ENCODE peak calls at places on chromosomes 12 and 14, in nine cellular contexts. Q is uterus, D is ovary, K is right lobe of liver, N is fibroblast of mammary gland, F is MM.1S, R is right atrium auricular region, J is cardiac fibroblast, B is fibroblast of the aortic adventitia. G is an unnamed sample.

GRCh38 chr14:61438860-61439765 is 117.7 kb downstream of the PRKCH start:
- DNase-seq in B (peak; percentile 75), N (peak; percentile 30), F (no peak), R (peak; percentile 70), K (peak; percentile 41), Q (no peak), D (peak; percentile 20), J (peak; percentile 71), G (peak; percentile 88)

GRCh38 chr14:51540364-51540763 is 111.3 kb upstream of the FRMD6 start:
- DNase-seq in B (peak; percentile 34), K (no peak), D (no peak), N (peak; percentile 66), R (no peak), J (no peak), Q (no peak), F (no peak), G (peak; percentile 52)

GRCh38 chr12:94145231-94145979 is 3.0 kb upstream of the PLXNC1 start:
- DNase-seq in B (peak; percentile 65), Q (peak; percentile 29), R (no peak), K (no peak), N (peak; percentile 68), F (peak; percentile 22), D (no peak), J (peak; percentile 78), G (peak; percentile 5)

GRCh38 chr12:4607056-4607455 is 41.8 kb downstream of the AKAP3 start:
- DNase-seq in R (no peak), K (no peak), Q (no peak), D (no peak), N (no peak), F (no peak), B (peak; percentile 54), J (peak; percentile 28), G (no peak)

GRCh38 chr14:53151867-53152626 is 1.1 kb downstream of the DDHD1 start:
- DNase-seq in D (peak; percentile 43), J (peak; percentile 45), F (peak; percentile 35), B (peak; percentile 57), K (peak; percentile 72), Q (peak; percentile 35), R (peak; percentile 75), N (peak; percentile 46), G (peak; percentile 62)

GRCh38 chr12:62698701-62699101 is 232.1 kb downstream of the MON2 start:
- DNase-seq in D (no peak), N (peak; percentile 77), B (peak; percentile 92), K (no peak), F (no peak), J (peak; percentile 74), Q (no peak), R (no peak), G (peak; percentile 10)

GRCh38 chr14:96847451-96847850 is 50.3 kb downstream of the VRK1 start:
- DNase-seq in R (no peak), J (no peak), N (no peak), B (no peak), F (no peak), Q (no peak), D (no peak), K (no peak), G (no peak)

GRCh38 chr12:69046920-69047319 is 113.9 kb upstream of the CPM start:
- DNase-seq in F (no peak), J (no peak), R (no peak), N (no peak), Q (no peak), D (no peak), K (no peak), B (no peak), G (no peak)

GRCh38 chr14:37591311-37591940 is 3.6 kb downstream of the FOXA1 start:
- DNase-seq in Q (no peak), K (peak; percentile 78), B (no peak), J (no peak), N (no peak), F (no peak), D (no peak), R (no peak), G (peak; percentile 70)
- H3K4me3 ChIP-seq in Q (no peak overlapping the region), K (peak overlapping the region; percentile 85), B (no peak overlapping the region), J (no peak overlapping the region), N (no peak overlapping the region), F (no peak overlapping the region), D (peak overlapping the region; percentile 20), R (no peak overlapping the region), G (peak overlapping the region; percentile 62)

DNA sequence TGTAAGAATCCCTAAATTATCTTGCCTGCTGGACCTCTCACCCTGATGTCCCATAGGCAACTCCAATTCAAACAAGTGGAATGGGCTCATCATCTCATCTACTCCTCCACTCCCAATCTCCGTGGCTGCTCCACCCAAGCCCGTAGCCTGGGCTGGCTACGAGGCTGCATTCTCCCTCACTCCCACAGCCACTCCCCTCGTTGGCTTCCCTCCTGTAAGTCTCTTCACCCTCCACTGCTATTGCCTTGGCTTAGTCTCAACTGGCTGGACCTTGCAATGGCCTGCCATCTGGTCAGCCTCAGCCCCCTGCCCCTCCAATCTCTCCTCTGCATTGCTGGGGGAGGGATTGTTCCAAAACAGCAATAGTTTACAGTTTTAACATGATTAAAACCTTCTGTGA is 44.4 kb upstream of the PELI2 start:
- DNase-seq in Q (no peak), F (no peak), B (no peak), J (no peak), R (no peak), K (no peak), D (no peak), N (no peak), G (no peak)
- TF ChIP-seq CTCF in Q (no peak), F (no peak), B (no peak), J (no peak), R (no peak), K (no peak), D (no peak), N (no peak), G (no peak)

GRCh38 chr12:75479963-75480461 is 543 bp upstream of the GLIPR1 start:
- DNase-seq in K (no peak), D (no peak), R (no peak), N (peak; percentile 71), B (no peak), F (peak; percentile 54), J (peak; percentile 68), Q (no peak), G (peak; percentile 37)
- H3K4me3 ChIP-seq in K (peak overlapping the region; percentile 17), D (peak overlapping the region; percentile 50), R (peak overlapping the region; percentile 34), N (peak overlapping the region; percentile 46), B (peak overlapping the region; percentile 80), F (peak overlapping the region; percentile 79), J (peak overlapping the region; percentile 39), Q (peak overlapping the region; percentile 39), G (no peak overlapping the region)

GRCh38 chr14:105532735-105533141 is 6.4 kb downstream of the TMEM121 start:
- DNase-seq in B (peak; percentile 41), R (no peak), K (no peak), J (peak; percentile 42), N (peak; percentile 22), Q (no peak), D (no peak), F (no peak), G (no peak)
- TF ChIP-seq CTCF in B (peak; percentile 64), R (no peak), K (no peak), J (peak; percentile 54), N (peak; percentile 38), Q (no peak), D (no peak), F (peak; percentile 45), G (peak; percentile 8)

DNA sequence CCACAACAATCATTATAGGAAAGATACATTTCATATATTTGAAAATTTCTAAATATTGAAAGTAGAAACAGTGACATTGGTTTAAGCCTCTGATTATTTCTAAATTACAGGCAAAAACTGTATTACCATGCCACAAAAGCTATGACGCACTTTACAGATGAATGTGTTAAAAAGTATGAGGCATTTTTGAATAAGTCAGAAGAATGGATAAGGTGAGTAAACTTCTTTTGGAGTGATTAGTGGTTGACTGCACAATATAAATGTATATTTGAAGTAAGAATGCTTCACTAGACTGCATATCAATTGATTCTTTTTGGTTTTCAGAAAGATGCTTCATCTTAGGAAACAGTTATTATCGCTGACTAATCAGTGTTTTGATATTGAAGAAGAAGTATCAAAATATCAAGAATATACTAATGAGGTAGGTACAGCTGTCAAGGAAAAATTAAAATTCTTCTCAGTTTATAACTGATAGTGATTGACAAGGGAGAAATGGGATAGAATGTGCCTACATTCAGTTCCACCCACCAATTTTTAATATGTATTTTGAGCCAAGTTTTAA is 45.0 kb downstream of the TBK1 start:
- DNase-seq in B (no peak), J (no peak), K (no peak), D (no peak), N (no peak), R (no peak), F (no peak), Q (no peak), G (no peak)
- H3K4me3 ChIP-seq in B (no peak overlapping the region), J (no peak overlapping the region), K (no peak overlapping the region), D (no peak overlapping the region), N (no peak overlapping the region), R (no peak overlapping the region), F (no peak overlapping the region), Q (no peak overlapping the region), G (no peak overlapping the region)

GRCh38 chr12:112852810-112853209 is 54.0 kb upstream of the OAS1 start:
- DNase-seq in Q (no peak), R (peak; percentile 5), F (no peak), J (no peak), K (no peak), D (no peak), N (no peak), B (no peak), G (no peak)

GRCh38 chr12:112852127-112852526 is 54.6 kb upstream of the OAS1 start:
- DNase-seq in Q (no peak), J (no peak), F (no peak), N (no peak), B (no peak), K (no peak), D (no peak), R (peak; percentile 7), G (no peak)

GRCh38 chr12:112858776-112859175 is 48.0 kb upstream of the OAS1 start:
- DNase-seq in K (no peak), D (no peak), J (no peak), Q (no peak), B (no peak), R (no peak), F (no peak), N (no peak), G (peak; percentile 12)

GRCh38 chr12:112854344-112854743 is 52.4 kb upstream of the OAS1 start:
- DNase-seq in J (no peak), K (no peak), B (no peak), Q (no peak), D (no peak), N (no peak), R (no peak), F (no peak), G (no peak)

DNA sequence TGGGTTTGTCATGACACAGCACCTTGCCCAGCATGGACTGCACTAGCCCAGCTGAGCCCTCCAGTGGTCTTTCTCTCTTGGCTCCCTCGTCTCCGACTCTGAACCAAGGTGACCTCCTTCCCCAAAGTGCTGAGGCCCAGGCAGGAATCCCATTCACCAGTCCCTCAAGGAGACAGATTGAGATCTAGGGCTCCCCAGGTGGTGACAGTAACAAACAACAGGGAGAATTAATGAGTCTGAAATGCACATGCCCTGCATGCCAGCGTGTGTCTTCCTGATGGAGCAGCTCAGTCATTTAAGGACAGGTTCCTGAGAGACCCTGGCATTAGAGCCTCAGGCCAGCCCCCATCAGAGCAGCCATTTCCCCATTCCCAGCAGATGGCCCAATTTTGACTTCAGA is 51.4 kb upstream of the OAS1 start:
- DNase-seq in J (no peak), R (no peak), K (no peak), D (no peak), F (no peak), B (no peak), Q (no peak), N (no peak), G (peak; percentile 28)
- TF ChIP-seq CTCF in J (peak; percentile 28), R (no peak), K (no peak), D (no peak), F (no peak), B (peak; percentile 21), Q (no peak), N (no peak), G (peak; percentile 48)

GRCh38 chr12:54285150-54286041 is 4.9 kb downstream of the HNRNPA1 start:
- DNase-seq in B (peak; percentile 38), D (no peak), N (no peak), Q (no peak), J (no peak), F (no peak), K (no peak), R (no peak), G (no peak)
- H3K4me3 ChIP-seq in B (peak overlapping the region; percentile 37), D (no peak overlapping the region), N (no peak overlapping the region), Q (no peak overlapping the region), J (no peak overlapping the region), F (no peak overlapping the region), K (no peak overlapping the region), R (no peak overlapping the region), G (peak overlapping the region; percentile 25)